ENCODE peak calls at places on chromosomes 13 and 19, in four cellular contexts. T, K, H and A are unnamed samples.

GRCh38 chr19:14555918-14556661 is 15.8 kb downstream of the NDUFB7 start:
- DNase-seq in T (no peak), H (no peak), K (no peak), A (no peak)

GRCh38 chr13:97308735-97309429 is 86.7 kb downstream of the MBNL2 start:
- DNase-seq in H (no peak), T (no peak), K (no peak), A (no peak)

GRCh38 chr19:18603255-18603957 is 3.2 kb downstream of the CRLF1 start:
- DNase-seq in T (peak; percentile 83), H (no peak), K (no peak), A (peak; percentile 13)

GRCh38 chr19:13537454-13537853 is 31.2 kb upstream of the CACNA1A start:
- DNase-seq in K (peak; percentile 33), T (no peak), H (no peak), A (peak; percentile 62)

GRCh38 chr13:108495686-108496363 is 133.6 kb upstream of the MYO16 start:
- DNase-seq in K (no peak), T (no peak), H (no peak), A (no peak)

GRCh38 chr19:2334986-2335846 is 6.7 kb downstream of the SPPL2B start:
- DNase-seq in K (no peak), H (no peak), T (no peak), A (no peak)

GRCh38 chr13:35378939-35379338 is 97.5 kb downstream of the MAB21L1 start:
- DNase-seq in T (no peak), K (no peak), H (no peak), A (no peak)

GRCh38 chr13:110263906-110264305 is 43.1 kb downstream of the COL4A1 start:
- DNase-seq in K (no peak), H (no peak), T (peak; percentile 82), A (no peak)

GRCh38 chr13:50230365-50230978 is 215.2 kb downstream of the KCNRG start:
- DNase-seq in H (no peak), T (no peak), K (no peak), A (no peak)

GRCh38 chr19:40600086-40600917 is 867 bp upstream of the LTBP4 start:
- DNase-seq in K (no peak), H (no peak), T (peak; percentile 91), A (no peak)

GRCh38 chr13:83992566-83993358 is 110.5 kb upstream of the SLITRK1 start:
- DNase-seq in K (no peak), T (no peak), H (no peak), A (no peak)

GRCh38 chr19:7883796-7884570 is 4.3 kb upstream of the LRRC8E start:
- DNase-seq in K (no peak), T (no peak), H (no peak), A (no peak)

GRCh38 chr13:78719367-78719766 is 60.4 kb upstream of the OBI1 start:
- DNase-seq in K (no peak), T (no peak), H (no peak), A (no peak)

GRCh38 chr19:17205237-17206140 is 9.7 kb upstream of the USE1 start:
- DNase-seq in T (no peak), H (peak; percentile 46), K (no peak), A (peak; percentile 9)

GRCh38 chr19:8304841-8305621 is 3.1 kb downstream of the CD320 start:
- DNase-seq in T (peak; percentile 86), H (no peak), K (peak; percentile 27), A (no peak)

GRCh38 chr19:7076151-7076550 is 6.6 kb downstream of the ZNF557 start:
- DNase-seq in K (no peak), T (no peak), H (no peak), A (no peak)